ENCODE peak calls at places on chromosomes 13 and 19, in five cellular contexts. F, O, G, T and W are unnamed samples.

GRCh38 chr19:46471116-46471733 is at the start of gene PNMA8A:
- DNase-seq in O (no peak), T (peak), G (peak), F (peak), W (peak)

GRCh38 chr13:109226631-109227030 is 559.8 kb downstream of the IRS2 start:
- DNase-seq in F (peak), G (no peak), T (peak), O (no peak), W (no peak)

GRCh38 chr13:38308736-38309135 is 40.9 kb upstream of the UFM1 start:
- DNase-seq in G (no peak), F (peak), O (no peak), T (peak), W (no peak)

GRCh38 chr19:55285225-55285890 is 1.6 kb downstream of the BRSK1 start:
- DNase-seq in F (peak), T (no peak), G (no peak), O (no peak), W (no peak)

GRCh38 chr19:12833747-12834417 is 497 bp downstream of the RTBDN start:
- DNase-seq in T (no peak), O (no peak), G (peak), F (peak), W (no peak)

GRCh38 chr13:73168993-73169401 is 110.2 kb downstream of the KLF5 start:
- DNase-seq in G (no peak), T (no peak), F (peak), O (no peak), W (no peak)

GRCh38 chr19:1210227-1210538 is 4.6 kb downstream of the STK11 start:
- DNase-seq in G (no peak), O (no peak), T (no peak), F (no peak), W (no peak)

GRCh38 chr13:43728411-43728810 is 58.4 kb downstream of the ENOX1 start:
- DNase-seq in T (no peak), G (no peak), O (no peak), F (no peak), W (no peak)

GRCh38 chr13:22143671-22144070 is 472.8 kb downstream of the FGF9 start:
- DNase-seq in G (no peak), O (no peak), T (no peak), F (no peak), W (no peak)

GRCh38 chr19:13102666-13103584 is at the start of gene LYL1:
- DNase-seq in O (peak), G (no peak), T (no peak), F (no peak), W (no peak)

GRCh38 chr19:9914315-9915207 is 21.8 kb downstream of the OLFM2 start:
- DNase-seq in T (peak), G (peak), F (peak), O (peak), W (peak)

GRCh38 chr13:22017226-22017625 is 346.4 kb downstream of the FGF9 start:
- DNase-seq in G (no peak), T (no peak), O (no peak), F (no peak), W (no peak)

GRCh38 chr19:35495107-35496064 is 5.1 kb upstream of the KRTDAP start:
- DNase-seq in T (peak), F (peak), O (peak), G (peak), W (no peak)
- H3K4me3 ChIP-seq in T (no peak), F (no peak), O (no peak), G (no peak), W (no peak)

GRCh38 chr19:19063183-19064097 is at the start of gene SLC25A42:
- DNase-seq in F (peak), O (peak), T (peak), G (peak), W (peak)

GRCh38 chr19:19068659-19069509 is 5.1 kb downstream of the SLC25A42 start:
- DNase-seq in T (no peak), O (no peak), F (no peak), G (no peak), W (no peak)

GRCh38 chr19:19064098-19064722 is 416 bp downstream of the SLC25A42 start:
- DNase-seq in F (no peak), G (no peak), T (no peak), O (no peak), W (no peak)

GRCh38 chr19:19064811-19065745 is 1.3 kb downstream of the SLC25A42 start:
- DNase-seq in F (peak), T (no peak), G (peak), O (no peak), W (no peak)

GRCh38 chr19:19067276-19068072 is 3.7 kb downstream of the SLC25A42 start:
- DNase-seq in G (peak), O (no peak), F (peak), T (peak), W (no peak)
- H3K4me3 ChIP-seq in G (no peak), O (no peak), F (no peak), T (no peak), W (no peak)

GRCh38 chr19:11675569-11675968 is 63.2 kb downstream of the ZNF823 start:
- DNase-seq in T (no peak), F (no peak), G (no peak), O (no peak), W (no peak)

GRCh38 chr19:11678504-11678903 is 60.2 kb downstream of the ZNF823 start:
- DNase-seq in T (no peak), G (no peak), O (no peak), F (no peak), W (no peak)

GRCh38 chr19:11674067-11674492 is 64.7 kb downstream of the ZNF823 start:
- DNase-seq in F (peak), T (no peak), G (no peak), O (no peak), W (no peak)

DNA sequence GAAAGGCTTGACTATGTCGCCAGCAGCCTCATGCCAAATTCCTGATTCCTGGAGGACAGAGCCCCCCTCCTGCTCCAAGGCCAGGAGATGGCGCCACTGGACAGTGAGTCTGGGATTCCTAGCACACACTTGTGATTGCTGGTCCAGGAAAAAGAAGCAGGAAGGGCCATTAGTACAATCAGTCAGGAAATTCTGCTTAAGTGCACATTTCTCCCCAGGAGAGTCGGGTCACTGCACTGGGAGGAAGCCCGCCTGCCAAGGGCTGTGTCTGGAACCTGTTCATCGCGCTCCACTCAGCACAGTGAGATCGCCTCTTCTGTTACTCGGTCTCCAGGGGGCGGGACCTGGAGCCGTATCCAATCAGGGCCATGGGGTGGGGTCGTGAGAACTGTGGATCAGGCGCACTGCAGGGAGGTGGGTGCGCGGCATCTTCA is 65.1 kb downstream of the ZNF823 start:
- DNase-seq in O (peak), T (peak), G (peak), F (peak), W (peak)
- H3K4me3 ChIP-seq in O (peak), T (peak), G (peak), F (peak), W (peak)

DNA sequence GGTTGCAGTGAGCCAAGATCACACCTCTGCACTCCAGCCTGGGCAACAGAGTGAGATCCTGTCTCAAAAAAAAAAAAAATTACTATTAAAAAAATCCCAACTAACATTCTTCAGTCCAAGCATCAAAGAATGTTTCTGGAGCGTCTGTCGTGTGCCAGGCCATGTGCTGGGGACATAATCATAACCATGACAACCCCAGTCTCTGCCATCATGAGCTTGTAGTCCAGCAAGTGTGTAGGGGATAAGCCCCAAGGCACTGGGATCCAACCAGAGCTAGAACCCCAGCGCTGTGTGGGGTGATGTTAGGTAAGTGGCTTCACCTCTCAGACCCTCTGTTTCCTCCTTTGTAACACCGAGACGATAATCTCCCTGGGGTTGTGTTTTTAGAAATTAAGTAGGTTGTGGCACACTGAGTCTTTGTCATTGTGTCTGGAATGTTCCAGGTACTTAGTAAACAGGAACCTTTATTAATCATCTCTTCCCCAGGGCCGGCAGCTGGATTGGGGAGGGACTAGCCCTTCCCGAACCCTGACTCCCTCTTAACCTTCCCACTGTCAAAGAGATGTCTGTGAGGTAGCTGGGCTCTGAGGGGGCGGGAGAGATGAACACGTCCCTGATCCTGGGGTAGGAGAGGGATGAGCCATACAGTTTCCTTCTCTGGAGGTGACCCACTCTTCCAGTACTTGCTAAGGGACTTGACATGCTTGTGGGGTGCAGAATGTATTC is 5.2 kb downstream of the ITPKC start:
- DNase-seq in O (no peak), G (no peak), T (no peak), F (peak), W (no peak)
- H3K4me3 ChIP-seq in O (no peak), G (no peak), T (no peak), F (peak), W (no peak)

GRCh38 chr13:25249001-25249543 is 38.2 kb downstream of the MTMR6 start:
- DNase-seq in O (peak), G (peak), T (peak), F (peak), W (no peak)
- H3K4me3 ChIP-seq in O (no peak), G (no peak), T (no peak), F (no peak), W (no peak)

GRCh38 chr19:5291588-5292193 is 48.9 kb downstream of the PTPRS start:
- DNase-seq in G (no peak), O (no peak), F (no peak), T (no peak), W (no peak)
- H3K4me3 ChIP-seq in G (peak), O (peak), F (peak), T (peak), W (no peak)

GRCh38 chr13:50575138-50575537 is 268.4 kb downstream of the DLEU7 start:
- DNase-seq in O (no peak), F (no peak), G (no peak), T (no peak), W (no peak)
- H3K4me3 ChIP-seq in O (no peak), F (no peak), G (no peak), T (no peak), W (no peak)